ENCODE peak calls at places on chromosomes 13 and 19, in six cellular contexts. B is GM23338; A is CD4-positive, alpha-beta T cell; E is fibroblast of the aortic adventitia; C is epithelial cell of esophagus; S is AG09319. G is an unnamed sample.
A peak's percentile ranks its signal among the peaks of the same experiment; 100 is the strongest.

GRCh38 chr19:5046339-5047039 is 77.6 kb downstream of the KDM4B start:
- DNase-seq in E (no peak), B (no peak), A (no peak), C (peak; percentile 71), S (no peak), G (no peak)

GRCh38 chr13:32134241-32134801 is 102.7 kb downstream of the FRY start:
- DNase-seq in S (no peak), B (no peak), E (peak; percentile 31), A (no peak), C (peak; percentile 69), G (no peak)

GRCh38 chr13:66673401-66673800 is 556.7 kb downstream of the PCDH9 start:
- DNase-seq in A (no peak), E (peak; percentile 94), S (no peak), C (no peak), B (no peak), G (no peak)

GRCh38 chr13:36420437-36420891 is 11.8 kb upstream of the CCNA1 start:
- DNase-seq in C (peak; percentile 76), A (peak; percentile 36), S (peak; percentile 22), B (peak; percentile 90), E (peak; percentile 82), G (peak; percentile 63)

GRCh38 chr19:5882421-5882968 is 12.2 kb upstream of the FUT5 start:
- DNase-seq in B (no peak), C (no peak), E (no peak), S (no peak), A (no peak), G (no peak)

GRCh38 chr13:61812286-61812685 is 396.6 kb upstream of the PCDH20 start:
- DNase-seq in E (no peak), S (no peak), A (no peak), C (no peak), B (no peak), G (no peak)

GRCh38 chr19:53463263-53463662 is 4.3 kb upstream of the ZNF813 start:
- DNase-seq in A (no peak), E (peak; percentile 2), B (peak; percentile 98), C (no peak), S (no peak), G (no peak)

GRCh38 chr19:48296963-48297734 is 27.3 kb downstream of the ZNF114 start:
- DNase-seq in B (peak; percentile 55), C (no peak), E (no peak), A (no peak), S (no peak), G (no peak)

GRCh38 chr19:33157906-33158305 is 26.0 kb downstream of the WDR88 start:
- DNase-seq in A (no peak), B (no peak), C (no peak), S (no peak), E (no peak), G (no peak)

GRCh38 chr19:7326105-7326877 is 22.4 kb upstream of the ARHGEF18 start:
- DNase-seq in E (peak; percentile 15), C (no peak), A (no peak), B (peak; percentile 93), S (no peak), G (peak; percentile 45)
- TF ChIP-seq CTCF in E (peak; percentile 34), C (peak; percentile 5), A (peak; percentile 43), B (peak; percentile 82), S (peak; percentile 29), G (peak; percentile 36)

DNA sequence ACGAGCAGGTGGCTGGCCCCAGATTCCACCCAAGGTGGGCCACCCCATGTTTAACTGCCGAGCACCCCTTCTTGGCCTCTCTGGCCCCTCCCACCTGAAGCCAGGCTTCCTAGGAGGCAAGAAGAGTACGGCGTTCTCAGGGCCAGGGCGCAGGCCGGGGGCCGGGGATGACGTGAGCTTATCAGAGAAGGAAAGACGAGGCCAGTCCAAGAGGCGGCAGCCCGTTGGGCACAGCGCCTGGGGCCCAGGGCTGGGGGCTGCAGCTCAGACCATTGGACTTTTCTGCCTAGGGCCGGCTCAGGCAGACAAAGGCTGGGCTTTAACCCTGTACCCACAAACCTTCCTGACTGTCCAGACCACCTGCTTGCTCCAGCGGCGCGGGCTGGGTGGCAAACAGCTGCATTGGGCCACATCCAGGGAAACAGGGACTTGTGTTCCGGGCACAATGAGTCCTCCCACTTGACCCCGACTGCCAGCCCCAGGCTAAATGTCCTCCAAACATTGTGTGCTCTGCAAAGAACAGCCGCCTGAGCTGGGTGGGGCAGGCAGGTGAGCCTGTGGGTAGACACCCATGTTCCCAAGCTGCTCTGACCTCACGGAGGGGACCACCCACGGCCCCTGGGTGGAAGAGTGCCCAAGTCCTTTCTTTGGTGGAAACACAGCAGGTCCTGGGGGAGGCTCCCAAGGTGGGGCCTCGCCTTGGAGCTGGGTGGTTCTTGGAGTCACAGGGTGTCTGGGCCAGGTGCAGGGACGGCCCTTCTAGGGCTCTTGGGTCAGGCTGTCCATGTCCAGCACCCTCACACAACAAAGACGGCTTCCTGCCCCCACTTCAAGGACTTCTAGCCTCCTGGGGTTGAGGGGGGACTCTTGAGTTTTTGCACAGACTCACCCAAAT is 21.9 kb downstream of the COMP start:
- DNase-seq in B (no peak), E (no peak), S (no peak), C (no peak), A (no peak), G (no peak)
- TF ChIP-seq CTCF in B (no peak), E (no peak), S (no peak), C (no peak), A (no peak), G (no peak)

DNA sequence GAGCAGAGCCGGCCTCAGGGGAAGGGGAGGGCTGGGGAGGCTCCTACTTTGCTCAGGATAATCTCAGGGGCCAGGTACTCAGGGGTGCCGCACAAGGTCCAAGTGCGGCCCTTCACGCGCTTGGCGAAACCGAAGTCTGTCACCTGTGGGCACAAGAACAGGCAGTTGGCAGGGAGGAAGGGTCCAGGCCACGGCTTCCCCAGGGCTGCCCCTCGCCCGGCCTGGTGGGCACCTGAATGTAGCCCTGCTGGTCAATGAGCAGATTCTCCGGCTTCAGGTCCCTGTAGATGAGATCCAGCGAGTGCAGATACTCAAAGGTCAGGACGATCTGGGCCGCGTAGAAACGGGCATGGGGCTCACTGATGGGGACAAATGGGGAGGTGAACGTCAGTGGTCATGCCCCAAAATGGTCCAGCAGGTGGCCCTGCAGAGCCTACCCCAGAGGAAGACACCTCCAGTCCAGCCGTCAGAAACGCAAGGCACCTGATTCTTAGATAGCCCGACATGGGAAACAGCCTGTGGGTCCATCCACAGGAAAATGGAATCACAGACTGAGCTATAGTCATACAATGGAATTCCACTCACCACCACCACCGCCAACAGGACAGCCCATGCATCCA is 7.1 kb upstream of the SAMD1 start:
- DNase-seq in E (no peak), S (no peak), A (no peak), C (no peak), B (peak; percentile 72), G (no peak)
- TF ChIP-seq CTCF in E (peak; percentile 26), S (no peak), A (no peak), C (no peak), B (peak; percentile 48), G (peak; percentile 9)

GRCh38 chr13:29118471-29118870 is 298.3 kb downstream of the MTUS2 start:
- DNase-seq in E (no peak), C (no peak), B (no peak), S (no peak), A (no peak), G (no peak)
- TF ChIP-seq CTCF in E (no peak), C (no peak), B (no peak), S (no peak), A (no peak), G (no peak)

DNA sequence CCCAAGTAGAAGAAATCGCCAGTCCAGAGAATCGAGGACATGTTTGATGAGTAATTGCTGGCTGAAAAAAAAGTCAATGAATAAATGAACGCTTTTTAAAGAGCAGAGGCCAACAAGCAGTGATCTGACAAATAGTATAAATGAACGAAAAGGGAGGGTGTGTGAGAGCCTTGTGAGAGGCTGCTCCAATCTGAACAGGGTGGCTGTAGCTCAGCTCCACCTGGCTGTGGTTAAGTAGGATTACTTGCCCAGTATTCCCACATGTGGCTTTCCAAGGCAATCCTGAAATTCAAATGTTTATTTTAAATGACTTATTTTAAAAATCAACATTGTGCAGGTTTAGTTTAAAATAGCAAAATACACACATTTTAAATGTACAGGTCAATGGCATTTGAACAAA is 117.0 kb downstream of the TSHZ3 start:
- DNase-seq in E (peak; percentile 34), B (peak; percentile 48), S (no peak), C (peak; percentile 28), A (no peak), G (no peak)
- TF ChIP-seq CTCF in E (peak; percentile 1), B (peak; percentile 35), S (peak; percentile 15), C (peak; percentile 42), A (no peak), G (no peak)

GRCh38 chr13:109741966-109742365 is 44.4 kb downstream of the IRS2 start:
- DNase-seq in S (no peak), B (no peak), E (no peak), C (no peak), A (no peak), G (no peak)

GRCh38 chr13:109745702-109746101 is 40.7 kb downstream of the IRS2 start:
- DNase-seq in B (no peak), S (no peak), A (no peak), E (no peak), C (no peak), G (no peak)

GRCh38 chr13:109744512-109745051 is 41.8 kb downstream of the IRS2 start:
- DNase-seq in C (no peak), S (peak; percentile 22), E (no peak), B (no peak), A (no peak), G (no peak)

GRCh38 chr13:109745060-109745459 is 41.3 kb downstream of the IRS2 start:
- DNase-seq in B (no peak), A (no peak), E (no peak), S (no peak), C (no peak), G (no peak)

DNA sequence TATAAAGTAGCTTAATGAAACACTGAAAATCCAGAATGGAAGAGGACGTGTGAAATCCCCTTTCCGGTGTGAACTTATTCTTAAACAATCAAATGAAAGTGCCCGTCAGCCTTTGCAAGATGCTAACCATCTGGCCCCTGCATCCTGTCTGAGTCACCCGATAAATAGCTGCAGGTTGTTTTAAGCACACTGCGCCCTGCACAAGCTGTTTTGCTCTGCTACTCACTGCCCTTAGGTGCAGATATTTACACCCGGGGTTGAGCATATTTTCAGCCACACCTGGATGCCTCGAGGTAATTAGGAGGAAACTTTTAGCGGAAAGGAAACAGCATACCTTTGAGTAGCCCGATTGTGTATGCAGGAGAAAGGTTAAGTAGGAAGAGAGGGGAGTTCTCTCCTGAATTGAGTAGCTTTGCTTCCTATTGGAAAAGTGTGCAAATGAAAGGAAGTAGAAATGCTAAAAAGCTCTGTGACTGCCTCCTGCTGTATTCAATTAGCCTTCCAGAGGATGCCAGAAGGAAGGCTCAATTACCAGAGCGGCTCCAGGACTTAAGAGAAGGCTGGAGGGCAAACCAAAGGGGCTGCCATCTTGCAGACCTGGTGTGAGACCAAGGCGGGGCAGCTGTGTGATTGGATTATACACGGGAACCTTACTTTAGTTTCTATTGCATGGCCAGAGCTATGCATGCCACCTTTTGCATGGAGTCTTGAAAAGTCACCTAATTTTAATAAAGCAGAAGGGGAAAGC is 42.5 kb downstream of the IRS2 start:
- DNase-seq in C (peak; percentile 96), B (no peak), E (peak; percentile 25), A (no peak), S (no peak), G (no peak)
- TF ChIP-seq CTCF in C (no peak), B (no peak), E (no peak), A (no peak), S (peak; percentile 10), G (no peak)

GRCh38 chr19:49436381-49437017 is 4.8 kb downstream of the SLC17A7 start:
- DNase-seq in A (peak; percentile 40), E (no peak), S (no peak), C (no peak), B (peak; percentile 99), G (peak; percentile 49)
- TF ChIP-seq CTCF in A (no peak), E (no peak), S (no peak), C (no peak), B (no peak), G (no peak)